ENCODE peak calls at places on chromosome X, in eight cellular contexts. C is esophagus muscularis mucosa, N is body of pancreas, T is A549, A is K562, X is spleen, I is stomach, W is sigmoid colon. U is an unnamed sample.
A peak's percentile ranks its signal among the peaks of the same experiment; 100 is the strongest.

GRCh38 chrX:110242371-110242770 is 75.5 kb downstream of the AMMECR1 start:
- DNase-seq in X (no peak), A (no peak), W (no peak), T (no peak), C (no peak), N (no peak), I (no peak), U (no peak)

GRCh38 chrX:111387470-111387869 is 24.5 kb downstream of the DCX start:
- DNase-seq in N (no peak), I (no peak), X (no peak), C (no peak), T (no peak), A (no peak), W (no peak), U (no peak)

GRCh38 chrX:27735914-27736313 is 71.9 kb upstream of the MAGEB10 start:
- DNase-seq in N (no peak), C (no peak), T (no peak), I (no peak), W (no peak), X (no peak), A (no peak), U (no peak)

GRCh38 chrX:23127586-23127985 is 127.8 kb downstream of the DDX53 start:
- DNase-seq in W (no peak), I (no peak), X (no peak), N (no peak), T (no peak), A (no peak), C (no peak), U (no peak)

GRCh38 chrX:72306085-72306801 is 529 bp upstream of the CITED1 start:
- DNase-seq in C (no peak), A (peak; percentile 23), W (no peak), T (peak; percentile 20), I (no peak), N (peak; percentile 26), X (no peak), U (no peak)

GRCh38 chrX:107629533-107629909 is 1.2 kb downstream of the PRPS1 start:
- DNase-seq in I (no peak), N (peak; percentile 12), C (no peak), X (no peak), W (no peak), A (peak; percentile 27), T (peak; percentile 48), U (no peak)

GRCh38 chrX:106249706-106250379 is 81.7 kb downstream of the PWWP3B start:
- DNase-seq in W (no peak), N (no peak), C (no peak), T (no peak), I (no peak), X (no peak), A (no peak), U (no peak)

GRCh38 chrX:14673764-14674163 is 144.4 kb downstream of the GLRA2 start:
- DNase-seq in A (no peak), C (no peak), N (no peak), X (no peak), W (no peak), I (no peak), T (peak; percentile 69), U (no peak)

GRCh38 chrX:134743121-134743520 is 84.8 kb upstream of the PLAC1 start:
- DNase-seq in N (no peak), X (no peak), W (no peak), I (no peak), A (no peak), T (no peak), C (no peak), U (no peak)

GRCh38 chrX:86148024-86148511 is at the start of gene DACH2:
- DNase-seq in C (no peak), N (peak; percentile 88), T (peak; percentile 71), A (peak; percentile 30), X (peak; percentile 83), W (peak; percentile 87), I (peak; percentile 78), U (peak; percentile 76)

GRCh38 chrX:136130931-136131843 is 16.1 kb upstream of the FHL1 start:
- DNase-seq in I (no peak), N (no peak), W (no peak), C (no peak), A (no peak), T (peak; percentile 71), X (no peak), U (no peak)

GRCh38 chrX:54891573-54891972 is 29.1 kb upstream of the TRO start:
- DNase-seq in W (no peak), A (peak; percentile 16), C (no peak), N (peak; percentile 52), T (peak; percentile 26), I (no peak), X (no peak), U (peak; percentile 53)

DNA sequence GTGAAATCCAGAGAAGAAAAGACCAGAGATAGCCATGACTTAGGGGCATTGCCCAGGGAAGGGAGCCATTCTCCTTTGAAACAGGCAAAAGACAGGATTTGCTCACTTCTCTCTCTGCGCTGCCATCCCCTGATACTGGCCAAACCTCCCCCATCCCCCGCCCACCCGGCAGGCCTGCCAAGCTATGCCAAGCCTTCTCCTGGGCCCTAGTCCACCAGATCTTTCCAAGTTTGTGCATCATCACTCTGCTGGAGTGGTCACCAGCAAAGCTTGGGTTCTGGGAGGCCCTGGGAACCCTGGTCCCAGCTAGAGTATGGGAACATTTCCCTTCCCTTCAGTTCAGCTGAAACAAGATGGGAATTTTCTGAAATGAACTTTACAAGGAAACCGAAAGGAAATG is 18.4 kb downstream of the EFNB1 start:
- DNase-seq in T (no peak), W (no peak), N (no peak), I (no peak), A (no peak), C (no peak), X (no peak), U (no peak)
- H3K4me1 ChIP-seq in T (peaks cover 11% of the 10 kb centered on the region), W (peaks cover 16% of the 10 kb centered on the region), N (peaks cover 9% of the 10 kb centered on the region), I (peaks cover 5% of the 10 kb centered on the region), A (no peaks in the 10 kb centered on the region), C (no peaks in the 10 kb centered on the region), X (peaks cover 6% of the 10 kb centered on the region), U (no peaks in the 10 kb centered on the region)

GRCh38 chrX:30593435-30594200 is 16.1 kb upstream of the TASL start:
- DNase-seq in T (no peak), I (no peak), N (peak; percentile 51), W (no peak), A (no peak), C (no peak), X (no peak), U (no peak)
- H3K4me3 ChIP-seq in T (no peak overlapping the region), I (no peak overlapping the region), N (no peak overlapping the region), W (no peak overlapping the region), A (no peak overlapping the region), C (no peak overlapping the region), X (no peak overlapping the region), U (no peak overlapping the region)

GRCh38 chrX:152958524-152959465 is 35.1 kb downstream of the PNMA5 start:
- DNase-seq in I (peak; percentile 87), X (peak; percentile 94), A (peak; percentile 88), C (peak; percentile 95), N (peak; percentile 91), W (peak; percentile 94), T (peak; percentile 92), U (peak; percentile 89)
- TF ChIP-seq POLR2A in I (no peak), X (no peak), A (peak; percentile 51), C (no peak), N (no peak), W (no peak), T (peak; percentile 32), U (no peak)

GRCh38 chrX:9526965-9527364 is 62.1 kb downstream of the TBL1X start:
- DNase-seq in T (no peak), I (no peak), C (no peak), N (no peak), W (no peak), A (no peak), X (no peak), U (no peak)
- H3K4me1 ChIP-seq in T (peaks cover 21% of the 10 kb centered on the region), I (no peaks in the 10 kb centered on the region), C (peaks cover 9% of the 10 kb centered on the region), N (peaks cover 6% of the 10 kb centered on the region), W (peaks cover 23% of the 10 kb centered on the region), A (peaks cover 15% of the 10 kb centered on the region), X (peaks cover 14% of the 10 kb centered on the region), U (no peaks in the 10 kb centered on the region)

DNA sequence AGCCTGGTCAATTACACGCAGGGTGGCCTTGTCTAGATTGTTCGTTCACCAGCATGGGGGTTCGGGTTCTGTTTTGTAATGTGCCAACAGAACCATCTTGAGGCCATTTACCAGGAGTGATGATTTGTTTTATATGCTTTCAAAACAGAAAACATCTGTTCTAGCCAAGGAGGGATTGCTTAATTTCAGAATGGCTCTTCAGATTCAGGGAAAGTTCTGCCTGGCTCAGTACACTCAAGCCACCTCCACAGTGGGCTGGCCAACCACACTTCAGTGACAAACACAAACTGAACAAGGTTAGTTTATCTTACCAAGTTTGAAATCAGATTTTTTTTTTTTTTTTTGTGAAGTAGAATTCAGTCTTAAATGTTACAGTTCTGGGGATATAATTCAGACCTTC is 23.2 kb downstream of the SMS start:
- DNase-seq in A (no peak), X (no peak), W (no peak), N (no peak), T (no peak), I (no peak), C (no peak), U (no peak)
- H3K4me3 ChIP-seq in A (no peak overlapping the region), X (no peak overlapping the region), W (no peak overlapping the region), N (no peak overlapping the region), T (no peak overlapping the region), I (no peak overlapping the region), C (no peak overlapping the region), U (no peak overlapping the region)

GRCh38 chrX:49191033-49191871 is 5.1 kb upstream of the PRICKLE3 start:
- DNase-seq in N (peak; percentile 92), T (peak; percentile 100), C (peak; percentile 97), I (peak; percentile 90), A (peak; percentile 85), X (peak; percentile 94), W (peak; percentile 97), U (peak; percentile 94)
- TF ChIP-seq POLR2A in N (peak; percentile 83), T (peak; percentile 95), C (peak; percentile 15), I (no peak), A (peak; percentile 80), X (peak; percentile 64), W (peak; percentile 34), U (peak; percentile 92)

GRCh38 chrX:123873956-123874355 is 14.1 kb downstream of the XIAP start:
- DNase-seq in A (no peak), X (no peak), C (no peak), W (no peak), T (no peak), N (no peak), I (no peak), U (no peak)

GRCh38 chrX:123869488-123869887 is 9.6 kb downstream of the XIAP start:
- DNase-seq in X (no peak), I (no peak), A (no peak), W (no peak), N (no peak), T (peak; percentile 15), C (no peak), U (no peak)

GRCh38 chrX:123876844-123877243 is 17.0 kb downstream of the XIAP start:
- DNase-seq in C (no peak), A (no peak), W (no peak), N (no peak), T (no peak), X (no peak), I (no peak), U (no peak)

GRCh38 chrX:123876177-123876576 is 16.3 kb downstream of the XIAP start:
- DNase-seq in X (no peak), A (no peak), I (no peak), C (no peak), T (no peak), W (no peak), N (no peak), U (no peak)

DNA sequence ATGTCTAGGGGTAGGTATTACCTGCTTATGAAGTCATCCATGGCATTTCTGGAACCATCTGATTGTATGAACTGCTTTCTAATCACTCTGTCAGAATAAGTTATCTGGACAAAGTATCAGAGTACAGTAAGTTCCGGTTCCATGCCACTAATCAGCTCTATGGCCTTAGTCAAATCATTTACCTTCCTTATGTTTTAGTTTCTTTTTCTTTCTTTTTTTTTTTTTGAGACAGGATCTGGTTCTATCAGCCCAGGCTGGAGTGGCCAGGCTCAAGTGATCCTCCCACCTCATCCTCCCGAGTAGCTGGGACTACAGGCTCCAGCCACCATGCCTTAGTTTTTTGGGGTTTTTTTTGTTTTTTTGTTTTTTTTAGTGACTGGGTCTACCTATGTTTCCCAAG is 11.5 kb downstream of the XIAP start:
- DNase-seq in A (no peak), I (no peak), T (no peak), N (no peak), C (no peak), W (no peak), X (no peak), U (no peak)
- H3K4me1 ChIP-seq in A (no peaks in the 10 kb centered on the region), I (no peaks in the 10 kb centered on the region), T (peaks cover 12% of the 10 kb centered on the region), N (peaks cover 7% of the 10 kb centered on the region), C (peaks cover 2% of the 10 kb centered on the region), W (no peaks in the 10 kb centered on the region), X (peaks cover 59% of the 10 kb centered on the region), U (no peaks in the 10 kb centered on the region)

U was measured in adrenal gland.